ENCODE peak calls at places on chromosomes 3 and 15, in six cellular contexts. One of them, this sample, is unnamed.
A peak's percentile ranks its signal among the peaks of the same experiment; 100 is the strongest.

GRCh38 chr3:6994081-6994668 is 133.3 kb downstream of the GRM7 start:
- DNase-seq in astrocyte of the hippocampus: peak; percentile 55
- DNase-seq in cardiac muscle cell: no peak
- DNase-seq in kidney epithelial cell: no peak
- DNase-seq in LoVo: no peak
- DNase-seq in DMS153: no peak
- DNase-seq in this sample: no peak

GRCh38 chr3:185309309-185309708 is 53.6 kb upstream of the MAP3K13 start:
- DNase-seq in kidney epithelial cell: no peak
- DNase-seq in LoVo: no peak
- DNase-seq in astrocyte of the hippocampus: no peak
- DNase-seq in DMS153: no peak
- DNase-seq in cardiac muscle cell: no peak
- DNase-seq in this sample: no peak

GRCh38 chr3:48088056-48088748 is 72.0 kb upstream of the MAP4 start:
- DNase-seq in cardiac muscle cell: no peak
- DNase-seq in astrocyte of the hippocampus: peak; percentile 66
- DNase-seq in kidney epithelial cell: no peak
- DNase-seq in DMS153: no peak
- DNase-seq in LoVo: no peak
- DNase-seq in this sample: no peak

GRCh38 chr3:187292631-187293513 is 1.3 kb upstream of the MASP1 start:
- DNase-seq in DMS153: no peak
- DNase-seq in cardiac muscle cell: peak; percentile 31
- DNase-seq in astrocyte of the hippocampus: no peak
- DNase-seq in kidney epithelial cell: no peak
- DNase-seq in LoVo: no peak
- DNase-seq in this sample: no peak

GRCh38 chr3:38805765-38806386 is 10.1 kb downstream of the SCN10A start:
- DNase-seq in DMS153: no peak
- DNase-seq in cardiac muscle cell: peak; percentile 84
- DNase-seq in LoVo: peak; percentile 82
- DNase-seq in kidney epithelial cell: peak; percentile 23
- DNase-seq in astrocyte of the hippocampus: peak; percentile 88
- DNase-seq in this sample: no peak

GRCh38 chr15:31390777-31391486 is 64.3 kb downstream of the KLF13 start:
- DNase-seq in astrocyte of the hippocampus: no peak
- DNase-seq in LoVo: no peak
- DNase-seq in cardiac muscle cell: no peak
- DNase-seq in kidney epithelial cell: no peak
- DNase-seq in DMS153: no peak
- DNase-seq in this sample: no peak

GRCh38 chr3:183581496-183582155 is 26.1 kb upstream of the KLHL6 start:
- DNase-seq in cardiac muscle cell: no peak
- DNase-seq in astrocyte of the hippocampus: no peak
- DNase-seq in LoVo: no peak
- DNase-seq in kidney epithelial cell: no peak
- DNase-seq in DMS153: no peak
- DNase-seq in this sample: no peak

GRCh38 chr15:37133619-37134018 is 33.3 kb upstream of the MEIS2 start:
- DNase-seq in LoVo: no peak
- DNase-seq in DMS153: no peak
- DNase-seq in kidney epithelial cell: no peak
- DNase-seq in cardiac muscle cell: peak; percentile 67
- DNase-seq in astrocyte of the hippocampus: peak; percentile 38
- DNase-seq in this sample: no peak

GRCh38 chr3:48678056-48678455 is 7.7 kb downstream of the NCKIPSD start:
- DNase-seq in LoVo: no peak
- DNase-seq in kidney epithelial cell: peak; percentile 18
- DNase-seq in astrocyte of the hippocampus: peak; percentile 43
- DNase-seq in DMS153: no peak
- DNase-seq in cardiac muscle cell: peak; percentile 12
- DNase-seq in this sample: no peak

GRCh38 chr3:14913071-14913925 is 34.1 kb upstream of the NR2C2 start:
- DNase-seq in LoVo: no peak
- DNase-seq in kidney epithelial cell: no peak
- DNase-seq in DMS153: no peak
- DNase-seq in cardiac muscle cell: no peak
- DNase-seq in astrocyte of the hippocampus: no peak
- DNase-seq in this sample: no peak

GRCh38 chr15:65044724-65045481 is at the start of gene SLC51B:
- DNase-seq in cardiac muscle cell: no peak
- DNase-seq in kidney epithelial cell: no peak
- DNase-seq in LoVo: no peak
- DNase-seq in DMS153: no peak
- DNase-seq in astrocyte of the hippocampus: no peak
- DNase-seq in this sample: peak; percentile 67

GRCh38 chr15:62578960-62579359 is 413.9 kb upstream of the C2CD4B start:
- DNase-seq in kidney epithelial cell: no peak
- DNase-seq in cardiac muscle cell: no peak
- DNase-seq in astrocyte of the hippocampus: no peak
- DNase-seq in LoVo: no peak
- DNase-seq in DMS153: no peak
- DNase-seq in this sample: no peak

GRCh38 chr3:18018491-18019177 is 276.2 kb upstream of the TBC1D5 start:
- DNase-seq in DMS153: no peak
- DNase-seq in astrocyte of the hippocampus: peak; percentile 28
- DNase-seq in kidney epithelial cell: no peak
- DNase-seq in LoVo: no peak
- DNase-seq in cardiac muscle cell: no peak
- DNase-seq in this sample: no peak

GRCh38 chr15:71634820-71635219 is 175.5 kb upstream of the NR2E3 start:
- DNase-seq in LoVo: no peak
- DNase-seq in kidney epithelial cell: no peak
- DNase-seq in DMS153: peak; percentile 93
- DNase-seq in astrocyte of the hippocampus: peak; percentile 69
- DNase-seq in cardiac muscle cell: peak; percentile 17
- DNase-seq in this sample: peak; percentile 80

GRCh38 chr15:51448592-51449494 is 107.4 kb downstream of the GLDN start:
- DNase-seq in astrocyte of the hippocampus: no peak
- DNase-seq in kidney epithelial cell: no peak
- DNase-seq in cardiac muscle cell: peak; percentile 67
- DNase-seq in LoVo: no peak
- DNase-seq in DMS153: no peak
- DNase-seq in this sample: no peak

GRCh38 chr3:119018690-119019463 is 15.8 kb downstream of the IGSF11 start:
- DNase-seq in astrocyte of the hippocampus: peak; percentile 27
- DNase-seq in LoVo: no peak
- DNase-seq in kidney epithelial cell: no peak
- DNase-seq in DMS153: no peak
- DNase-seq in cardiac muscle cell: no peak
- DNase-seq in this sample: no peak

GRCh38 chr3:183555541-183556081 is at the start of gene KLHL6:
- DNase-seq in kidney epithelial cell: no peak
- DNase-seq in astrocyte of the hippocampus: no peak
- DNase-seq in cardiac muscle cell: peak; percentile 26
- DNase-seq in LoVo: no peak
- DNase-seq in DMS153: no peak
- DNase-seq in this sample: no peak

GRCh38 chr3:159271799-159272512 is 470.1 kb downstream of the MFSD1 start:
- DNase-seq in astrocyte of the hippocampus: no peak
- DNase-seq in cardiac muscle cell: no peak
- DNase-seq in kidney epithelial cell: no peak
- DNase-seq in LoVo: no peak
- DNase-seq in DMS153: no peak
- DNase-seq in this sample: no peak

GRCh38 chr3:111963424-111963823 is 15.4 kb upstream of the ABHD10 start:
- DNase-seq in kidney epithelial cell: peak; percentile 29
- DNase-seq in astrocyte of the hippocampus: peak; percentile 32
- DNase-seq in LoVo: peak; percentile 59
- DNase-seq in DMS153: no peak
- DNase-seq in cardiac muscle cell: peak; percentile 67
- DNase-seq in this sample: no peak

GRCh38 chr3:71658131-71658530 is 67.1 kb downstream of the EIF4E3 start:
- DNase-seq in cardiac muscle cell: peak; percentile 69
- DNase-seq in astrocyte of the hippocampus: peak; percentile 95
- DNase-seq in LoVo: no peak
- DNase-seq in kidney epithelial cell: no peak
- DNase-seq in DMS153: peak; percentile 91
- DNase-seq in this sample: no peak

This sample was measured in SHP77 treated with DMSO at 0.1 percent for 48 hours.